ENCODE peak calls at places on chromosome 1, in eight cellular contexts. D, A, P, I, L, Y, E and X are unnamed samples.

GRCh38 chr1:150015733-150016132 is 5.2 kb upstream of the OTUD7B start:
- DNase-seq in D (no peak), P (no peak), I (no peak), L (no peak), E (no peak), A (no peak), Y (no peak), X (no peak)

GRCh38 chr1:209890606-209891330 is 47.2 kb upstream of the SYT14 start:
- DNase-seq in P (no peak), I (no peak), A (no peak), Y (no peak), E (no peak), L (no peak), D (no peak), X (no peak)

GRCh38 chr1:43930168-43930948 is 3.2 kb upstream of the ARTN start:
- DNase-seq in L (no peak), A (no peak), Y (no peak), P (peak), D (no peak), E (no peak), I (peak), X (no peak)

GRCh38 chr1:28256197-28256827 is 3.0 kb upstream of the SESN2 start:
- DNase-seq in I (no peak), L (no peak), Y (no peak), P (no peak), A (no peak), D (no peak), E (no peak), X (no peak)

GRCh38 chr1:227901906-227902640 is 45.7 kb downstream of the WNT9A start:
- DNase-seq in Y (no peak), E (no peak), P (peak), A (no peak), I (no peak), L (no peak), D (peak), X (no peak)

GRCh38 chr1:39159224-39160036 is 45.1 kb upstream of the MACF1 start:
- DNase-seq in P (no peak), E (no peak), L (no peak), A (peak), Y (no peak), D (no peak), I (no peak), X (no peak)

GRCh38 chr1:88111806-88112205 is 572.3 kb upstream of the PKN2 start:
- DNase-seq in P (no peak), A (no peak), L (no peak), I (no peak), Y (no peak), D (no peak), E (no peak), X (no peak)

GRCh38 chr1:113542221-113542701 is 151.9 kb downstream of the MAGI3 start:
- DNase-seq in D (no peak), L (no peak), E (no peak), P (no peak), A (no peak), Y (no peak), I (no peak), X (no peak)

GRCh38 chr1:245880754-245881403 is 626.2 kb downstream of the SMYD3 start:
- DNase-seq in A (no peak), P (no peak), E (no peak), Y (no peak), D (no peak), L (no peak), I (no peak), X (no peak)

GRCh38 chr1:92879316-92879968 is 47.6 kb downstream of the RPL5 start:
- DNase-seq in E (no peak), I (no peak), L (no peak), P (no peak), D (no peak), Y (no peak), A (no peak), X (no peak)

GRCh38 chr1:147851149-147851548 is 51.4 kb upstream of the GJA8 start:
- DNase-seq in L (no peak), A (peak), I (no peak), P (no peak), Y (no peak), E (no peak), D (no peak), X (no peak)

GRCh38 chr1:229537894-229538293 is 20.6 kb downstream of the ABCB10 start:
- DNase-seq in Y (no peak), D (no peak), L (no peak), E (no peak), P (no peak), A (no peak), I (no peak), X (no peak)

GRCh38 chr1:209761021-209761635 is 5.3 kb downstream of the TRAF3IP3 start:
- DNase-seq in L (no peak), A (no peak), D (no peak), Y (no peak), E (no peak), I (no peak), P (no peak), X (no peak)

GRCh38 chr1:197674286-197674685 is 101.0 kb downstream of the DENND1B start:
- DNase-seq in A (no peak), E (no peak), Y (no peak), L (no peak), D (no peak), I (no peak), P (no peak), X (no peak)

GRCh38 chr1:214569357-214570004 is 18.1 kb upstream of the PTPN14 start:
- DNase-seq in A (no peak), Y (no peak), D (no peak), P (no peak), I (no peak), L (no peak), E (no peak), X (no peak)

GRCh38 chr1:154206212-154206611 is at the start of gene CFAP141:
- DNase-seq in Y (no peak), I (no peak), E (no peak), D (no peak), P (peak), A (no peak), L (no peak), X (no peak)

GRCh38 chr1:32900956-32901822 is at the start of gene TMEM54:
- DNase-seq in E (no peak), Y (peak), A (peak), D (peak), P (no peak), I (no peak), L (no peak), X (no peak)

GRCh38 chr1:175792126-175792525 is 48.7 kb upstream of the TNR start:
- DNase-seq in P (no peak), E (no peak), Y (no peak), A (no peak), I (no peak), L (no peak), D (no peak), X (no peak)

GRCh38 chr1:208179303-208179702 is 64.9 kb downstream of the PLXNA2 start:
- DNase-seq in D (peak), P (no peak), L (no peak), I (no peak), E (no peak), A (peak), Y (peak), X (no peak)

GRCh38 chr1:27504588-27505419 is 14.8 kb upstream of the WASF2 start:
- DNase-seq in E (no peak), P (no peak), D (peak), Y (peak), L (no peak), A (no peak), I (peak), X (no peak)

GRCh38 chr1:204852854-204853253 is 17.8 kb upstream of the NFASC start:
- DNase-seq in A (no peak), P (no peak), Y (no peak), I (no peak), E (no peak), L (no peak), D (no peak), X (no peak)

GRCh38 chr1:27602510-27603319 is 1.2 kb downstream of the AHDC1 start:
- DNase-seq in P (peak), I (peak), L (no peak), A (no peak), Y (peak), D (peak), E (no peak), X (no peak)

GRCh38 chr1:209375681-209376360 is 207.7 kb upstream of the CAMK1G start:
- DNase-seq in P (no peak), A (no peak), I (no peak), Y (no peak), E (no peak), D (no peak), L (no peak), X (no peak)

GRCh38 chr1:76106719-76107235 is 32.2 kb downstream of the ST6GALNAC3 start:
- DNase-seq in A (no peak), L (no peak), I (no peak), P (no peak), Y (no peak), E (no peak), D (no peak), X (no peak)

GRCh38 chr1:87243573-87243972 is 85.1 kb upstream of the LMO4 start:
- DNase-seq in D (no peak), A (no peak), E (no peak), I (no peak), Y (no peak), L (no peak), P (no peak), X (no peak)

GRCh38 chr1:246048693-246049092 is 458.4 kb downstream of the SMYD3 start:
- DNase-seq in L (no peak), E (no peak), A (no peak), Y (no peak), P (no peak), I (no peak), D (no peak), X (no peak)

GRCh38 chr1:177511036-177511435 is 340.3 kb downstream of the BRINP2 start:
- DNase-seq in I (no peak), E (no peak), D (no peak), P (no peak), L (no peak), A (no peak), Y (no peak), X (no peak)